ENCODE peak calls at places on chromosomes 2 and 18, in five cellular contexts. Y is WERI-Rb-1, T is progenitor cell of endocrine pancreas, Q is BJ, P is HFF-Myc. M is an unnamed sample.
A peak's percentile ranks its signal among the peaks of the same experiment; 100 is the strongest.

GRCh38 chr18:70376137-70376913 is 87.5 kb downstream of the SOCS6 start:
- DNase-seq in Y (no peak), T (no peak), Q (no peak), P (no peak), M (no peak)

GRCh38 chr2:235494716-235495372 is 1.0 kb downstream of the AGAP1 start:
- DNase-seq in Y (peak; percentile 28), T (no peak), Q (no peak), P (no peak), M (no peak)

GRCh38 chr2:217489145-217489960 is 513.4 kb downstream of the TNS1 start:
- DNase-seq in Y (no peak), T (no peak), Q (no peak), P (no peak), M (no peak)

GRCh38 chr2:167689444-167689843 is 558.0 kb downstream of the STK39 start:
- DNase-seq in Y (peak; percentile 25), T (no peak), Q (no peak), P (no peak), M (no peak)

GRCh38 chr2:121303531-121304263 is 18.7 kb upstream of the TFCP2L1 start:
- DNase-seq in Y (no peak), T (no peak), Q (no peak), P (no peak), M (no peak)

GRCh38 chr2:237358721-237359595 is 55.0 kb downstream of the COL6A3 start:
- DNase-seq in Y (no peak), T (no peak), Q (no peak), P (no peak), M (no peak)

GRCh38 chr2:179139506-179139905 is 89.6 kb upstream of the CCDC141 start:
- DNase-seq in Y (no peak), T (no peak), Q (no peak), P (no peak), M (no peak)

GRCh38 chr18:27862056-27862682 is 314.8 kb downstream of the CDH2 start:
- DNase-seq in Y (no peak), T (no peak), Q (no peak), P (no peak), M (no peak)

GRCh38 chr2:70516596-70516995 is 37.0 kb downstream of the TGFA start:
- DNase-seq in Y (no peak), T (no peak), Q (no peak), P (no peak), M (no peak)

GRCh38 chr2:120456867-120457266 is 110.9 kb downstream of the INHBB start:
- DNase-seq in Y (no peak), T (no peak), Q (no peak), P (no peak), M (no peak)

GRCh38 chr18:68234115-68234514 is 480.8 kb downstream of the TMX3 start:
- DNase-seq in Y (no peak), T (no peak), Q (no peak), P (no peak), M (no peak)

GRCh38 chr2:182182436-182182835 is 196.8 kb downstream of the PPP1R1C start:
- DNase-seq in Y (no peak), T (no peak), Q (no peak), P (no peak), M (no peak)

GRCh38 chr18:67766930-67767329 is 250.4 kb upstream of the DSEL start:
- DNase-seq in Y (no peak), T (no peak), Q (peak; percentile 36), P (peak; percentile 50), M (no peak)

GRCh38 chr2:128162266-128162665 is 71.3 kb downstream of the UGGT1 start:
- DNase-seq in Y (no peak), T (no peak), Q (no peak), P (no peak), M (no peak)

GRCh38 chr2:2696341-2697132 is 365.5 kb upstream of the MYT1L start:
- DNase-seq in Y (no peak), T (no peak), Q (no peak), P (no peak), M (no peak)

GRCh38 chr2:25651782-25652455 is 21.5 kb downstream of the DTNB start:
- DNase-seq in Y (no peak), T (no peak), Q (no peak), P (no peak), M (no peak)

GRCh38 chr2:71605173-71605641 is 151.8 kb downstream of the DYSF start:
- DNase-seq in Y (peak; percentile 5), T (no peak), Q (no peak), P (no peak), M (no peak)

GRCh38 chr2:84393829-84394228 is 65.3 kb downstream of the SUCLG1 start:
- DNase-seq in Y (no peak), T (no peak), Q (no peak), P (no peak), M (no peak)

GRCh38 chr2:201263774-201264173 is 3.4 kb downstream of the CASP8 start:
- DNase-seq in Y (no peak), T (no peak), Q (no peak), P (no peak), M (no peak)

DNA sequence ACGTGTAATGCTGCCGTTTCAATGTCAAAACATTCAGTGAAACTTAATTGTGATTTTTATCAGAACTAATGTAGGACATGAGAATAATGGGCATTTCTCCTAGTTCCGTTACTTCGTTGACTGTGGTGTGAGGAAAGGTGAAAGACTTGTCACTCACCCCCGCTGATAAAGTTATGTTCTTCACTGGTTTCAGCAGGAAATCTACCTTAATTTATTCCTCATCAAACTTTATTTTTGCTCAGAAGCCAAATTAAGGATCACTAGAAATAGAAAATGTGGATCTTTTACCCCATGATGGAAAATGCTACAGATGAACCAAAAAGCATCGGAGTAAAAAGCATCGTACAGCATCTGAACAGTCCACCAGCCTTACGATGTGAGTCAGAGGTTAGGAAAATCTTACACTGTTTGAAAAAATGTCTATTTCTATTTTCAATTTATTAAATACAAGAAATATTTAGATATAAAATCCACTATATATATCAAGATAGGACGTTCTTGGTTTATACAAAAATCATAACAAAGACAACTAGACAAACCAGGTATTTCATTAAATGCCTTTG is 1.0 kb upstream of the ROCK1 start:
- DNase-seq in Y (no peak), T (no peak), Q (no peak), P (no peak), M (no peak)
- TF ChIP-seq CTCF in Y (no peak), T (no peak), Q (no peak), P (no peak), M (no peak)

GRCh38 chr2:135875491-135876065 is 665 bp downstream of the MCM6 start:
- DNase-seq in Y (peak; percentile 37), T (peak; percentile 30), Q (no peak), P (no peak), M (peak; percentile 65)

GRCh38 chr2:135870571-135870970 is 5.7 kb downstream of the MCM6 start:
- DNase-seq in Y (no peak), T (no peak), Q (no peak), P (no peak), M (no peak)

GRCh38 chr2:135874966-135875365 is 1.3 kb downstream of the MCM6 start:
- DNase-seq in Y (no peak), T (no peak), Q (no peak), P (no peak), M (no peak)

GRCh38 chr2:135876066-135876711 is at the start of gene MCM6:
- DNase-seq in Y (peak; percentile 99), T (peak; percentile 93), Q (peak; percentile 96), P (peak; percentile 98), M (peak; percentile 92)
- TF ChIP-seq CTCF in Y (no peak), T (peak; percentile 25), Q (peak; percentile 9), P (no peak), M (no peak)

GRCh38 chr2:75243219-75243618 is 43.9 kb upstream of the TACR1 start:
- DNase-seq in Y (no peak), T (no peak), Q (no peak), P (no peak), M (no peak)

GRCh38 chr2:75237296-75237695 is 38.0 kb upstream of the TACR1 start:
- DNase-seq in Y (no peak), T (no peak), Q (no peak), P (no peak), M (no peak)

GRCh38 chr2:75238670-75239330 is 39.5 kb upstream of the TACR1 start:
- DNase-seq in Y (no peak), T (no peak), Q (peak; percentile 63), P (no peak), M (no peak)

GRCh38 chr2:75246441-75247167 is 47.3 kb upstream of the TACR1 start:
- DNase-seq in Y (no peak), T (no peak), Q (no peak), P (no peak), M (no peak)

GRCh38 chr2:75241696-75242095 is 42.4 kb upstream of the TACR1 start:
- DNase-seq in Y (no peak), T (no peak), Q (no peak), P (no peak), M (no peak)
- TF ChIP-seq CTCF in Y (peak; percentile 49), T (no peak), Q (peak; percentile 14), P (peak; percentile 24), M (no peak)

DNA sequence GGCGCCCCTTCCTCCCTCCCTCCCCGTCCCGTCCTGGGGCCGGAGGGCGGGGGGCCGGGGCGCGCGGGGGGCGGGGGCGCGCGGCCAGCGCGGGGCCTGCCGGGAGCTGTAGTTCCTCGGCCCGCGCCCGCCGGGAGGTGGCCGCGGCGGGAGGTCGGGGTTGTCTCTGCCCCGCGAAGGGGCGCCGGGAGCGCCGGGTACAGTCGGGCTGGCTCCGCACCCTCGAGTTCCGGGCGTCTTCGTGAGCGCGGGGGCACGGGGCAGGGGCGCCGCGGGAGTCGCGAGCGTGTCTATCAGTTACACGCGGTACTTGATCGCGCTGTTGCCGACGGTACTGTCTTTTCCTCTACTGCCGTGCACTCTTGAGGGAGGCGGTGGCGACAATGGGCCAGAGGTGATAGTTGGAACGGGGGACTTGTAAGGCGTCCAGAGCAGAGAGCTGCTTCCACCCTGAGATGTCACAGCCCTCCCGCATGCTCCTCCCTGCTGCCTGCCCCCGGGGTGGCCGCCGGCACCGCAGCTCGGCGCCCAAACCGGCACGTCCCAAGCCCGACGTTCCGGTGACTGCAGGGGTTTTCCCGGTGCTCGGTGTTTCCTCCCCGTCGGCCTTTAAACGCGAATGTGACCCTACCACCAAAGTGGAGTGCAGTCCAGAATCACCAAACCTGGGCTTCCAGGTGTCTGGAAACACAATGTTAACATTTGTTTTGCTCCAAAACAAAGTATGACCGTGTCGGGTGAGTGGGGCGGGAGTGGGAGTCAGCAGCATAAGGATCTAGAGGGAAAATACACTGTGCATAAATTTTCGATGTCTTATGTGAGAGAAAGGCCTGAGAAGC is at the start of gene PRKD3:
- DNase-seq in Y (peak; percentile 69), T (peak; percentile 71), Q (no peak), P (no peak), M (peak; percentile 69)
- TF ChIP-seq CTCF in Y (no peak), T (no peak), Q (no peak), P (no peak), M (no peak)

GRCh38 chr2:88261725-88262124 is 91.6 kb downstream of the THNSL2 start:
- DNase-seq in Y (no peak), T (no peak), Q (no peak), P (no peak), M (no peak)
- TF ChIP-seq CTCF in Y (no peak), T (no peak), Q (no peak), P (no peak), M (no peak)

M was measured in natural killer cell.